ENCODE peak calls at places on chromosomes 4 and X, in eight cellular contexts. O is SK-N-DZ, R is T1000, S is NCI-H1694 treated with DMSO at 0.1 percent for 48 hours, G is skeletal muscle cell, M is M059J, E is iPS-NIHi11, Y is ELR. W is an unnamed sample.

GRCh38 chr4:138761638-138762205 is 253.9 kb upstream of the NOCT start:
- DNase-seq in O (no peak), R (no peak), S (peak), G (no peak), M (no peak), E (no peak), Y (no peak), W (no peak)

GRCh38 chr4:170088686-170089085 is 1.1 kb downstream of the AADAT start:
- DNase-seq in O (peak), R (no peak), S (no peak), G (no peak), M (no peak), E (no peak), Y (peak), W (no peak)

GRCh38 chr4:157978680-157979361 is 194.0 kb downstream of the GASK1B start:
- DNase-seq in O (peak), R (no peak), S (peak), G (peak), M (peak), E (peak), Y (peak), W (peak)

GRCh38 chrX:40096395-40097091 is 1.2 kb downstream of the BCOR start:
- DNase-seq in O (no peak), R (no peak), S (no peak), G (no peak), M (peak), E (no peak), Y (peak), W (no peak)

GRCh38 chr4:94827481-94828110 is 69.8 kb downstream of the BMPR1B start:
- DNase-seq in O (no peak), R (no peak), S (no peak), G (peak), M (peak), E (no peak), Y (peak), W (no peak)

GRCh38 chr4:175542787-175543186 is 269.3 kb downstream of the GPM6A start:
- DNase-seq in O (no peak), R (no peak), S (no peak), G (peak), M (no peak), E (no peak), Y (no peak), W (no peak)

GRCh38 chr4:45004847-45005565 is 278.6 kb upstream of the GNPDA2 start:
- DNase-seq in O (no peak), R (no peak), S (no peak), G (no peak), M (no peak), E (no peak), Y (peak), W (no peak)

GRCh38 chr4:6939761-6940743 is 30.4 kb downstream of the TBC1D14 start:
- DNase-seq in O (no peak), R (no peak), S (no peak), G (no peak), M (peak), E (no peak), Y (no peak), W (no peak)

GRCh38 chr4:83241132-83241531 is 43.5 kb downstream of the COQ2 start:
- DNase-seq in O (no peak), R (no peak), S (no peak), G (no peak), M (no peak), E (no peak), Y (no peak), W (no peak)

GRCh38 chr4:145347684-145348083 is 134.0 kb upstream of the SMAD1 start:
- DNase-seq in O (no peak), R (no peak), S (no peak), G (peak), M (no peak), E (no peak), Y (no peak), W (no peak)

GRCh38 chrX:153635788-153636668 is 11.0 kb upstream of the DUSP9 start:
- DNase-seq in O (peak), R (no peak), S (no peak), G (no peak), M (peak), E (peak), Y (peak), W (no peak)

GRCh38 chrX:41923925-41924693 is 755 bp upstream of the CASK start:
- DNase-seq in O (peak), R (no peak), S (peak), G (no peak), M (peak), E (peak), Y (peak), W (no peak)

GRCh38 chrX:42585842-42586621 is 191.9 kb downstream of the PPP1R2C start:
- DNase-seq in O (no peak), R (no peak), S (no peak), G (no peak), M (no peak), E (no peak), Y (no peak), W (no peak)

GRCh38 chrX:55907968-55908607 is 190.5 kb downstream of the RRAGB start:
- DNase-seq in O (no peak), R (peak), S (no peak), G (no peak), M (peak), E (peak), Y (peak), W (peak)

GRCh38 chrX:123833387-123833786 is 26.5 kb upstream of the XIAP start:
- DNase-seq in O (peak), R (peak), S (peak), G (no peak), M (peak), E (peak), Y (peak), W (no peak)

GRCh38 chr4:82710202-82710929 is 88.2 kb downstream of the SCD5 start:
- DNase-seq in O (peak), R (no peak), S (no peak), G (no peak), M (no peak), E (peak), Y (no peak), W (no peak)

GRCh38 chrX:19674041-19674769 is 158.9 kb upstream of the MAP3K15 start:
- DNase-seq in O (no peak), R (no peak), S (no peak), G (no peak), M (no peak), E (no peak), Y (no peak), W (no peak)

GRCh38 chrX:4825550-4825949 is 1112.1 kb upstream of the PRKX start:
- DNase-seq in O (no peak), R (no peak), S (no peak), G (no peak), M (no peak), E (no peak), Y (no peak), W (no peak)

GRCh38 chr4:167020410-167020809 is 213.9 kb downstream of the SPOCK3 start:
- DNase-seq in O (no peak), R (no peak), S (peak), G (no peak), M (no peak), E (peak), Y (peak), W (no peak)

GRCh38 chr4:27276322-27277073 is 415.9 kb downstream of the STIM2 start:
- DNase-seq in O (no peak), R (no peak), S (no peak), G (no peak), M (no peak), E (no peak), Y (no peak), W (no peak)

GRCh38 chr4:87193958-87194675 is 26.3 kb downstream of the KLHL8 start:
- DNase-seq in O (no peak), R (no peak), S (no peak), G (no peak), M (no peak), E (no peak), Y (no peak), W (no peak)

GRCh38 chr4:84218002-84218401 is 281.1 kb downstream of the NKX6-1 start:
- DNase-seq in O (no peak), R (no peak), S (peak), G (no peak), M (no peak), E (peak), Y (no peak), W (no peak)

GRCh38 chr4:25351777-25352421 is 25.2 kb upstream of the ANAPC4 start:
- DNase-seq in O (no peak), R (no peak), S (no peak), G (no peak), M (peak), E (no peak), Y (peak), W (no peak)

GRCh38 chr4:182023469-182023868 is 219.7 kb upstream of the TENM3 start:
- DNase-seq in O (no peak), R (no peak), S (no peak), G (no peak), M (no peak), E (no peak), Y (no peak), W (no peak)

W was measured in NCI-H1048.